ENCODE peak calls at places on chromosomes 16 and 17, in six cellular contexts. Y is A549, G is K562, I is HepG2, W is endothelial cell of umbilical vein, Q is GM12878. T is an unnamed sample.

GRCh38 chr16:30603945-30604315 is 6.3 kb downstream of the ZNF689 start:
- DNase-seq in Y (no peak), G (no peak), I (no peak), W (no peak), Q (no peak), T (no peak)

GRCh38 chr17:81093576-81094223 is 58.7 kb downstream of the BAIAP2 start:
- DNase-seq in Y (no peak), G (no peak), I (no peak), W (no peak), Q (no peak), T (no peak)

GRCh38 chr16:3458278-3458851 is 14.9 kb downstream of the NAA60 start:
- DNase-seq in Y (no peak), G (no peak), I (no peak), W (peak), Q (no peak), T (peak)

GRCh38 chr17:58679263-58680037 is 12.4 kb downstream of the TEX14 start:
- DNase-seq in Y (peak), G (peak), I (peak), W (no peak), Q (peak), T (peak)

GRCh38 chr16:84874004-84874435 is 54.2 kb downstream of the CRISPLD2 start:
- DNase-seq in Y (no peak), G (no peak), I (no peak), W (no peak), Q (no peak), T (no peak)

GRCh38 chr16:10606607-10607006 is 26.2 kb upstream of the EMP2 start:
- DNase-seq in Y (no peak), G (no peak), I (no peak), W (no peak), Q (no peak), T (no peak)

GRCh38 chr16:12027558-12027957 is 51.0 kb downstream of the SNX29 start:
- DNase-seq in Y (no peak), G (no peak), I (no peak), W (no peak), Q (no peak), T (no peak)

GRCh38 chr16:47065766-47066688 is 77.7 kb downstream of the NETO2 start:
- DNase-seq in Y (no peak), G (no peak), I (no peak), W (no peak), Q (no peak), T (no peak)

GRCh38 chr16:10892782-10893181 is 15.8 kb downstream of the CIITA start:
- DNase-seq in Y (no peak), G (no peak), I (no peak), W (no peak), Q (no peak), T (no peak)

GRCh38 chr17:6670999-6671398 is 19.4 kb downstream of the C17orf100 start:
- DNase-seq in Y (no peak), G (no peak), I (no peak), W (no peak), Q (no peak), T (no peak)

GRCh38 chr16:3131755-3132377 is 3.0 kb upstream of the ZNF213 start:
- DNase-seq in Y (no peak), G (peak), I (peak), W (peak), Q (no peak), T (peak)

GRCh38 chr17:65538679-65539529 is 22.5 kb downstream of the AXIN2 start:
- DNase-seq in Y (no peak), G (no peak), I (no peak), W (no peak), Q (no peak), T (no peak)

GRCh38 chr17:52048503-52048902 is 110.0 kb downstream of the CA10 start:
- DNase-seq in Y (no peak), G (no peak), I (no peak), W (no peak), Q (no peak), T (no peak)

GRCh38 chr17:33987162-33987561 is 267.9 kb upstream of the CCL2 start:
- DNase-seq in Y (no peak), G (no peak), I (no peak), W (no peak), Q (no peak), T (no peak)

GRCh38 chr17:38544175-38544838 is 61.4 kb downstream of the SRCIN1 start:
- DNase-seq in Y (no peak), G (no peak), I (no peak), W (no peak), Q (no peak), T (peak)

GRCh38 chr16:568401-569258 is 1.1 kb upstream of the PIGQ start:
- DNase-seq in Y (no peak), G (peak), I (no peak), W (no peak), Q (no peak), T (no peak)
- TF ChIP-seq MYC in Y (no peak), G (no peak), I (no peak), W (no peak), Q (no peak), T (no peak)

GRCh38 chr16:13138528-13138927 is 237.1 kb downstream of the SHISA9 start:
- DNase-seq in Y (no peak), G (no peak), I (no peak), W (no peak), Q (no peak), T (no peak)
- H3K4me3 ChIP-seq in Y (no peak), G (no peak), I (no peak), W (no peak), Q (no peak), T (no peak)

DNA sequence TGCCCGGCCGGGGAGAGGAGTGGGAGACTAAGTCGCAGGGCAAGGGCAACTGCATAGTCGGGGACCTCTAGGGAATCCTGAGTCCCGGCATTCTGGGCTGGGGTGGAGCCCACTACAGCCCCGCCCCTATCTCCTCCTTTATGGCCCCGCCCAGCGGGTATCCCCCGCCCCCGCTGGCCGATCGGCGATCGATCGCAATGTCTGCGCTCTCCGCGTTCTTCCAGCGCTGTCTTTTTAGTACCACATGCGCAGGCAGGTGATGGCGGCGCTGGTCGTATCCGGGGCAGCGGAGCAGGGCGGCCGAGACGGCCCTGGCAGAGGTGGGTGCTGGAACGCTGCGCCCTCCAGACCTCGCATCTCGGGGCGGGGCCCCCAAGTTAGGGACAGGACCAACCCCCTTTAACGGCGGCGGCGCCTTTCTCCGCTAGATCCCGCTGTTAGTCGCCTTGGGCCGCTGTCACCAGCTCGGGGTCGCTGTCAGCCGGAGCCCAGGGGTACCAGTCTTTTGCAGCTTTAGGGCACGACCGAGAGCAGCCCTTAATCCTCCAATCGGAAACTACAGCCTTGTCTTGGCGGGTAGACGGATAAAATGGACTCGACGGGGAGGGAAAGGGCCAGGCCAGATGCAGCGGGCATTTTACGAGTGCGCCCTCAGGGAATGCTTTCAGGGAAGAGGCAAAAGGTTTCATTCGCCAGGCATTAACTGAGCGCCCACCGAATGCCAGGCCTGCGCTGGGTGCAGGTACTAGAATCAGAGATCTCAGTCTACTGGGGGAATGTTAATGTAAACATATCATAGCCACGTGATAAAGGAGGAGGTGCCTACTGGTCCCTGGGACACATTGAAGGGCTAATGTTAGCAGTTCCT is at the start of gene DPH1:
- DNase-seq in Y (peak), G (peak), I (peak), W (peak), Q (peak), T (peak)
- TF ChIP-seq POLR2A in Y (peak), G (peak), I (peak), W (peak), Q (peak), T (peak)

DNA sequence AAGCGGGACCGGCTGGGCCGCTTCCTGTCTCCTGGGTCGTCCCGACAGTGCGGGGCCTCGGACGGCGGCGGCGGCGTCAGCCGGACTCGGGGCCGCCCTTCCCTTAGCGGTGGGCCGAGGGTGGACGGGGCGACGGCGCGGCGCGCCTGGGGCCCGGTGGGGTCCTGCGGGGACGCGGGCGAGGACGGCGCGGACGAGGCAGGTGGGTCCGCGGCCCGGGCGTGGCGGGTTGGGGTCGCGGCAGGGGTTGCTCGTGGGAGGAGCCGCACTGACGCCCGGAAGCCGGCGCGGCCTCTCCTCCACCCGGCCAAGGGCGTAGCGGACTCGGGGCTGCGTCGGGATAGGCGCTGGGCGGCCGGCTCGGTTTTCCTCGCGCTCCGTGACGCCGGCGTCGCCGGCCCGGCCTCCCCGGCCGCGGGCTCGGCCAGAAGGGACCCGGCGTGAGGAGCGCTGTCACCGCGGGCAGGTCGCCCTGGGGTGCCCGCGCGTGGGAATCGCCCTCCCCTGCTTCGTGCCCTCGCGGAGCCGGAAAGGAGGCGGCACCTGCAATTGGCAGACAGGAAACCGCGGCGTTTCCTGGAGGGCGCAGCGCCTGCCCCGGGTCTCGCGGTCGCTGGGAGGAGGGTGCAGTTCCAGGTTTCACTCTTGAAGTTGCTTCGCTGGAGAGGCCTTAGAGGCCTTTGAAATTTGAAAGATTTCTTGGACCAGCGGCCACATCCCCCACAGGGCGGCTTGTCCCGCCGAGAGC is 481 bp downstream of the ZNF276 start:
- DNase-seq in Y (peak), G (peak), I (no peak), W (peak), Q (no peak), T (peak)
- TF ChIP-seq MYC in Y (no peak), G (peak), I (no peak), W (no peak), Q (no peak), T (peak)

DNA sequence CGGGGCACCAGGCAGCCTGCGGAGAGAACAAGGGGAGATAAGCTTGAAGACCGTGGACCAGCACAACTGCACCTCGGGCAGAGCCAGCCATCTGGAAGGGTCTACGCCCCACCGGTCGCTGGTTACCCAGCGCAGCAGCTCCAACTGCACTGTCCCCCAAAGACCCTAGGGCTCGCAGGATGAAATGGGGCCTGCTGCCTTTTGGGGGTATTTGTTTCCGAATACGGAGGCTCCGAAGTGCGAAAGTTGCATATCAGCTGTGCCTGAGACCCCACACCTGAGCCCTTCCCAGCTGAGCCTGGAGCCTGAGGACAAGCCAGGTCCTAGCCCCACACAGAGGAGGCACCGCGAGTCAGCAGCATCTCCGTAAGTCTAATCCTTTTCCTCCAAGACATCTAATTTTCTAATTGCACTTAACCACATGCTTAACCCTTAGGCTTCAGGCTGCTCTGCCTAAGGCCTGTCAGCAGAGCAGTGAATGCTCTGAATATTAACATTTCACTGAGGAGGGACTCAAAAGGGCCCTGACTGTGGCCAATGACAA is 4.0 kb downstream of the KIFC3 start:
- DNase-seq in Y (no peak), G (no peak), I (no peak), W (no peak), Q (no peak), T (no peak)
- H3K4me3 ChIP-seq in Y (peak), G (no peak), I (peak), W (no peak), Q (no peak), T (no peak)

DNA sequence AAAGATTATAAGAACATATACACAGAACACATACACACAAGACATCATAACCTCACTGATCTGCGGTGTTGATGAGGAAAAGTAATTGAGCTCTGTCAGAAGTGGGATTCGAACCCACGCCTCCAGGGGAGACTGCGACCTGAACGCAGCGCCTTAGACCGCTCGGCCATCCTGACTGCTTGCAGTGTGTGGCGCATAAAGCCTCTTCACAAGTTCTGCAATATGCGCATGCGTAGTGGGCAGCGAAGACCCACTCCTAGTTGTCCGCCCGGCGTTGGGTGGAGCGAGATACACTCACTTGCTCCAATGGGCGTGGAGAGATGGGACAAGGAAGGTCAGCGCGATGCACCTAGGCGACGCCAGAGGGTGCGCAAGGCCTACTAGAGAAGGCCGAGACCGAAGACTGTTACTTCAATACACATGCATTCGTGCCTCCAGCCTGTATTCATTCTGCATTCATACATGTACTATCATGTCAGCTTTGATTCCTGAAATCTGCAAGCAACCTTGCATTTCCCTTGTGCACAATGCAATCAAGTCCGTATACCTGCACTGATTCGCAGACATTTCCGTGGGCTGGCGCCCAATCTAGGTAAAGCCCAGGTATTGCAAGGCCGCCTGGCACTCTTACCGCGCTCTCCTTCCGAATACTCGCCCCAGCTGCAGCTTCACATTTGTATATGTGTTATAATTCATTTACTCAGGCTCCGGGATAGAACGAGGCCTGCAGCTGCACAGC is 16.1 kb upstream of the PLLP start:
- DNase-seq in Y (peak), G (peak), I (peak), W (peak), Q (peak), T (peak)
- TF ChIP-seq POLR2A in Y (no peak), G (no peak), I (no peak), W (peak), Q (no peak), T (no peak)

GRCh38 chr16:86213427-86214205 is 296.7 kb upstream of the FOXF1 start:
- DNase-seq in Y (no peak), G (no peak), I (no peak), W (no peak), Q (no peak), T (peak)

GRCh38 chr16:86212706-86213426 is 297.5 kb upstream of the FOXF1 start:
- DNase-seq in Y (no peak), G (no peak), I (no peak), W (no peak), Q (no peak), T (peak)

GRCh38 chr16:86215979-86216585 is 294.2 kb upstream of the FOXF1 start:
- DNase-seq in Y (no peak), G (no peak), I (no peak), W (no peak), Q (no peak), T (no peak)

GRCh38 chr16:86215233-86215978 is 294.9 kb upstream of the FOXF1 start:
- DNase-seq in Y (no peak), G (no peak), I (no peak), W (no peak), Q (no peak), T (no peak)

DNA sequence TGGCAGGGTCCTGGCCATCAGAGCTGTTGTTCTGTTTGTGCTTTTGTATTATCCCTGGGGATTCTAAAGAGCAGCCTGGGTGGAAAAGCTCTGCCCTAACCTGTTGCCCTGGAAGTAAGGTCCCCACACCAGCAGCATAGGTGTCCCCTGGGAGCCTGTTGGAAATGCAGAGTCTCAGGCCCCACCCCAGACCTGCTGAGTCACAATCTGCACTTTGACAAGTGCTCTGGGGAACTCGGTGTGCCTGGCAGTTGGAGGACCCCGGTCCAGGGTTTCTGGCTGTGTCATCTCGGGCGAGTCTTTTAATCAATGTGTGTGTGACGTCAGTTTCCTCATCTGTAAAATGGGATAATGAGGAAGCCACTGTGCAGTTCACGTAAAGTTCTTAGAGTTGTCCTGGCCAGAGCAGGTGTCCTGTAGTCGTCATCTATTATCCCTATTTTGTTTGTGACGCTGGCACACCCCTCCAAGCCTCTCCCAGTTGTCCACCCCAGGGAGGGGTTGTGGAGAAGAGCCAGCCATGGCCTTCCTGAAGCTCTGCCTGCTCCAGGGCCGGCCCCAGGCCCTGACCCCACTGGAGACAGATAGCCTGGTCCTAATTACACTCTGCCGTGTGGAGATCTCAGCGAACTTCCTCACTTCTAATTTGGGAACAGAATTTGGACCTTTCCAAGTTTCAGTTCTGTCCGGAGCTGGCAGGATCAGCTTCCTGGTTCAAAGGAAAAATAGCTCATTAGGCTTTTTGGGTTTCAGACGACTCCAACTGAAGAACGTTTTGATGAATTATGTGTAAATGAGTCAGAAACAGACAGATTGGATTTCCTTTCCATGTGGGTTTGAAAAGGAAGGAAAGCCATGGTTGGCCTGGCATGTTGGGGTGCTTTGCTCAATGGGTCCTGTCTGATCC is 295.7 kb upstream of the FOXF1 start:
- DNase-seq in Y (no peak), G (no peak), I (no peak), W (no peak), Q (no peak), T (no peak)
- TF ChIP-seq MYC in Y (no peak), G (no peak), I (no peak), W (no peak), Q (no peak), T (no peak)

T was measured in NB4.